ENCODE peak calls at places on chromosomes 5 and 9, in four cellular contexts. G, W, H and R are unnamed samples.

GRCh38 chr5:56412601-56413379 is 179.7 kb upstream of the ANKRD55 start:
- DNase-seq in G (peak), W (no peak), H (no peak), R (peak)

GRCh38 chr5:95087819-95088317 is 197.0 kb downstream of the MCTP1 start:
- DNase-seq in G (no peak), W (no peak), H (peak), R (peak)

GRCh38 chr5:52665544-52665943 is 122.2 kb upstream of the ITGA1 start:
- DNase-seq in G (no peak), W (no peak), H (no peak), R (no peak)

GRCh38 chr9:110317921-110318320 is 19.7 kb downstream of the TXNDC8 start:
- DNase-seq in G (no peak), W (no peak), H (no peak), R (no peak)

GRCh38 chr9:34687631-34688030 is 3.4 kb downstream of the CCL19 start:
- DNase-seq in G (no peak), W (no peak), H (no peak), R (no peak)

GRCh38 chr5:151601376-151601775 is 10.2 kb upstream of the FAT2 start:
- DNase-seq in G (no peak), W (no peak), H (no peak), R (no peak)

GRCh38 chr5:67490543-67491321 is 294.1 kb upstream of the CD180 start:
- DNase-seq in G (no peak), W (no peak), H (no peak), R (no peak)

GRCh38 chr5:38601133-38601842 is 44.8 kb upstream of the LIFR start:
- DNase-seq in G (no peak), W (no peak), H (no peak), R (no peak)

GRCh38 chr9:132912131-132912530 is 32.3 kb downstream of the TSC1 start:
- DNase-seq in G (no peak), W (no peak), H (no peak), R (no peak)

GRCh38 chr5:119270121-119270565 is 85.7 kb upstream of the TNFAIP8 start:
- DNase-seq in G (no peak), W (no peak), H (no peak), R (no peak)

GRCh38 chr5:112475747-112476435 is 56.8 kb upstream of the EPB41L4A start:
- DNase-seq in G (no peak), W (no peak), H (no peak), R (no peak)

GRCh38 chr9:119792242-119792641 is 423.0 kb upstream of the BRINP1 start:
- DNase-seq in G (no peak), W (no peak), H (no peak), R (peak)

GRCh38 chr9:34869390-34869789 is 88.7 kb upstream of the PHF24 start:
- DNase-seq in G (no peak), W (no peak), H (no peak), R (peak)

GRCh38 chr5:161332343-161332742 is 214.2 kb downstream of the GABRB2 start:
- DNase-seq in G (no peak), W (no peak), H (no peak), R (no peak)

GRCh38 chr5:5487961-5488360 is 65.5 kb downstream of the ICE1 start:
- DNase-seq in G (no peak), W (no peak), H (no peak), R (no peak)

DNA sequence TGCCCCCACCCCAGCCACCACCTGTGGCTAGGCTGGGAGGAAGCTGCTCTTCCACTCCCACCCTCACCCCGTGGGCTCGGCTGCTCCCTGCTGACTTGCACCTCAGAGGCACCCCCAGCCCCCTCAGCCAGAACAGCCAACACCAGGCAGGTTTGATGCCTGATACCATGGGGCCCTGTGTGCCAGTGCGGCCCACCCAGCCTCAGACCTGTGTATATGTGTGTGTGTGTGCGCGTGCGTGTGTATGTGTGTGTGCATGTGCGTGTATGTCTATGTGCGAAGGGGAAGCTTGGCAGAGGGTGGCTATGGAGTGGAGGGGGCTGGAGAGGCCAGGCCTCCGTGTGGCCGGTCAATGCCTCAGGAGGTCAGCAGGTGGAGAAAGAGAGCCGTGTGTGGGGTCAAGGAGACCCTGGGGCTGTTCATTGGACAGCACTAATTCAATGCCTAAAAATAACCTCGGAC is 16.6 kb upstream of the DAB2IP start:
- DNase-seq in G (no peak), W (no peak), H (no peak), R (peak)
- TF ChIP-seq CTCF in G (peak), W (peak), H (peak), R (peak)

GRCh38 chr9:36193049-36193448 is 2.3 kb downstream of the CLTA start:
- DNase-seq in G (no peak), W (no peak), H (no peak), R (no peak)
- H3K4me3 ChIP-seq in G (peak), W (peak), H (no peak), R (peak)

DNA sequence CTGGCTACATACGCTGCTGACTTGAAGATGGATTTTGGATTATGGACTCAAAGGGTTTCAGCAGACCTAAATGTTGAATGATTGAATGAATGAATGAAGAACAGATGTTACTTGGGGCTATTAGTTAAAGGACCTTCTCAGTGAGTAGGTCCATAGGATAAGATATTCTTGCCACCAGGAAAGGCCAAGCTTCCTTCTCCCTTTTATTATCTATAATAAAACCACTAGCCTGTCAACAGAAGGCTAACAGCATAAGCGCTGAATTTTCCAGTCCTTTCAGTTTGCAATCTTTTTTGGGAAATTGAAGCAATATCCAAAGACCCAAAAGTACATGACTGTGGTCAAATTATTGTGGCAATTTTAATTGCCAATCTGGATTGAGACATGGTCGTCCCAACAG is 113.3 kb downstream of the SV2C start:
- DNase-seq in G (no peak), W (no peak), H (no peak), R (no peak)
- TF ChIP-seq CTCF in G (no peak), W (no peak), H (no peak), R (no peak)

DNA sequence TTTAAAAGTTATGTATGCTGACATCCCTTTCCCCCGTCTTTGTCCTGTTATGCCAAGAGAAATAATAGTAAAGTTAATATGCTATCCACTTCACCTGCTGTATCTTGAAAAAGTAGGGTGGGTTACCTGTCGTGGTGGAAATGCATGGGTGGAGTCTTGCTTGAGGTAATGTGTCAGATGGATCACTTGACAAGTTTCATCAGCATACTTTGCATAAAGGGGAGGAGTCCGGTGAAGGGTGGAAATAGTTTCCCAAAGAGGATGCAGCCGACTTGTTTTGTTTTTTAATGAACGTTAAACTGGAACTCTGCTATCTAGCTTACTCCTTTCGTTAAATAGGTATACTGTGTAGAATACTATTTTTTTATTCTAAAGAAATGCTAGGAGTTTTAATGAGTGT is 9.0 kb upstream of the DMRT3 start:
- DNase-seq in G (no peak), W (no peak), H (no peak), R (no peak)
- H3K4me3 ChIP-seq in G (no peak), W (no peak), H (no peak), R (no peak)

GRCh38 chr9:68507796-68508145 is 32.9 kb downstream of the TMEM252 start:
- DNase-seq in G (no peak), W (no peak), H (no peak), R (no peak)
- TF ChIP-seq CTCF in G (no peak), W (no peak), H (no peak), R (no peak)

GRCh38 chr5:156914371-156914737 is 48.7 kb downstream of the TIMD4 start:
- DNase-seq in G (no peak), W (no peak), H (no peak), R (peak)
- H3K4me3 ChIP-seq in G (no peak), W (no peak), H (no peak), R (peak)

GRCh38 chr5:10272053-10272869 is 22.2 kb downstream of the CCT5 start:
- DNase-seq in G (no peak), W (no peak), H (no peak), R (no peak)
- TF ChIP-seq CTCF in G (no peak), W (no peak), H (no peak), R (no peak)

DNA sequence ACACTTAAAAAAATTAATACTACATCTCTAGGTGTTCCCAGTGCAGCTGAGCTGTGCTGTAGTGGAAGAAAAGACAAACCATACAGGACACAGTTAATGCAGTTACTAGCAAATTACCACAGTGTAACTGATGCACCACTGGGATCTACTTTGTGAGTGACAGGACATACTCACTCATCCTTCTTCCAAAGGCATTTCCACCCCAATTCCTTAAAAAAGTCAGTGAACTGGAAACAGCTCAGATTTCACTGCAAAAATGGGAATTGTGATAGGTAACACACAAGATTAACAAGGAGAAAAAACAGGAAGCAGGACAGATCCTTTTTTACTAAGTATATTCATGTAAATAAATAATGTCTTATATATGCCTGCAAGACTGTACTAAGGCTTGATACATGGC is 109.6 kb downstream of the DMAC1 start:
- DNase-seq in G (no peak), W (no peak), H (no peak), R (no peak)
- H3K4me3 ChIP-seq in G (no peak), W (no peak), H (no peak), R (no peak)